ENCODE peak calls at places on chromosomes 5 and 9, in nine cellular contexts. J is neural crest cell, N is retina, S is EL, T is NCI-H1417, A is choroid plexus epithelial cell, W is mucosa of descending colon, E is mesendoderm, K is T-helper 2 cell. Z is an unnamed sample.

GRCh38 chr5:170117736-170118135 is 12.0 kb downstream of the FOXI1 start:
- DNase-seq in J (no peak), N (no peak), S (no peak), T (no peak), A (no peak), W (no peak), E (no peak), K (no peak), Z (no peak)

GRCh38 chr9:127336708-127337352 is 60.1 kb upstream of the SLC2A8 start:
- DNase-seq in J (no peak), N (no peak), S (peak), T (no peak), A (peak), W (no peak), E (peak), K (no peak), Z (peak)

GRCh38 chr9:91047993-91048607 is 246.5 kb downstream of the SYK start:
- DNase-seq in J (no peak), N (no peak), S (peak), T (no peak), A (peak), W (no peak), E (no peak), K (no peak), Z (peak)

GRCh38 chr5:138601444-138601843 is 26.2 kb upstream of the HSPA9 start:
- DNase-seq in J (no peak), N (no peak), S (peak), T (no peak), A (peak), W (no peak), E (no peak), K (no peak), Z (peak)

GRCh38 chr5:16544607-16545374 is 72.0 kb downstream of the RETREG1 start:
- DNase-seq in J (no peak), N (no peak), S (peak), T (no peak), A (peak), W (no peak), E (no peak), K (no peak), Z (no peak)

GRCh38 chr9:106450549-106450948 is 412.4 kb upstream of the ZNF462 start:
- DNase-seq in J (no peak), N (no peak), S (no peak), T (no peak), A (no peak), W (no peak), E (no peak), K (no peak), Z (no peak)

GRCh38 chr5:96997265-96997859 is 61.5 kb downstream of the LNPEP start:
- DNase-seq in J (no peak), N (no peak), S (peak), T (peak), A (peak), W (no peak), E (peak), K (no peak), Z (peak)

GRCh38 chr5:126503602-126504104 is 80.4 kb downstream of the GRAMD2B start:
- DNase-seq in J (no peak), N (no peak), S (no peak), T (no peak), A (peak), W (no peak), E (peak), K (no peak), Z (peak)

GRCh38 chr9:13377286-13377925 is 97.9 kb upstream of the MPDZ start:
- DNase-seq in J (no peak), N (no peak), S (no peak), T (peak), A (peak), W (no peak), E (no peak), K (no peak), Z (peak)

GRCh38 chr9:35726876-35727438 is 5.0 kb downstream of the TLN1 start:
- DNase-seq in J (no peak), N (no peak), S (peak), T (no peak), A (peak), W (no peak), E (no peak), K (no peak), Z (peak)

GRCh38 chr9:130089141-130089540 is 35.4 kb downstream of the GPR107 start:
- DNase-seq in J (no peak), N (no peak), S (no peak), T (no peak), A (no peak), W (no peak), E (no peak), K (no peak), Z (no peak)

GRCh38 chr9:33106827-33107621 is 30.6 kb upstream of the SMU1 start:
- DNase-seq in J (no peak), N (no peak), S (peak), T (no peak), A (peak), W (no peak), E (peak), K (no peak), Z (peak)